ENCODE peak calls at places on chromosomes 6 and 20, in eight cellular contexts. J is left kidney; S is cardiac fibroblast; T is T-helper 1 cell; Y is Jurkat, Clone E6-1; W is aorta; H is nephron progenitor cell; Q is fibroblast of lung. F is an unnamed sample.

GRCh38 chr20:49278817-49279676 is 1.2 kb upstream of the ZNFX1 start:
- DNase-seq in J (no peak), S (peak), T (no peak), Y (no peak), W (no peak), H (peak), Q (no peak), F (peak)

GRCh38 chr6:41386594-41386993 is 51.2 kb downstream of the NCR2 start:
- DNase-seq in J (no peak), S (no peak), T (no peak), Y (no peak), W (no peak), H (no peak), Q (no peak), F (no peak)

GRCh38 chr20:51525241-51526104 is 17.0 kb downstream of the NFATC2 start:
- DNase-seq in J (no peak), S (no peak), T (no peak), Y (peak), W (no peak), H (no peak), Q (peak), F (no peak)

GRCh38 chr20:4533734-4534133 is 188.0 kb upstream of the PRND start:
- DNase-seq in J (no peak), S (no peak), T (no peak), Y (no peak), W (no peak), H (no peak), Q (no peak), F (no peak)

GRCh38 chr6:88455317-88455716 is 289.2 kb upstream of the CNR1 start:
- DNase-seq in J (no peak), S (no peak), T (no peak), Y (no peak), W (no peak), H (no peak), Q (no peak), F (no peak)

GRCh38 chr6:154848580-154848979 is 115.4 kb downstream of the SCAF8 start:
- DNase-seq in J (peak), S (peak), T (no peak), Y (no peak), W (no peak), H (no peak), Q (peak), F (peak)

GRCh38 chr6:8392569-8392968 is 42.8 kb downstream of the SLC35B3 start:
- DNase-seq in J (no peak), S (no peak), T (no peak), Y (peak), W (no peak), H (no peak), Q (no peak), F (peak)

GRCh38 chr20:51833326-51833725 is 31.0 kb upstream of the SALL4 start:
- DNase-seq in J (no peak), S (no peak), T (no peak), Y (no peak), W (no peak), H (no peak), Q (no peak), F (no peak)

GRCh38 chr6:145898376-145898775 is 65.8 kb downstream of the SHPRH start:
- DNase-seq in J (no peak), S (no peak), T (no peak), Y (no peak), W (no peak), H (no peak), Q (no peak), F (no peak)

GRCh38 chr6:131053546-131054240 is 9.4 kb downstream of the EPB41L2 start:
- DNase-seq in J (no peak), S (no peak), T (no peak), Y (no peak), W (no peak), H (no peak), Q (peak), F (no peak)

GRCh38 chr20:60115452-60115851 is 157.2 kb downstream of the CDH26 start:
- DNase-seq in J (no peak), S (no peak), T (no peak), Y (no peak), W (no peak), H (no peak), Q (no peak), F (no peak)

GRCh38 chr6:46734867-46735719 is at the start of gene PLA2G7:
- DNase-seq in J (peak), S (no peak), T (no peak), Y (no peak), W (peak), H (peak), Q (peak), F (peak)

GRCh38 chr20:61293951-61294350 is 41.9 kb downstream of the CDH4 start:
- DNase-seq in J (no peak), S (no peak), T (no peak), Y (no peak), W (no peak), H (no peak), Q (no peak), F (no peak)

GRCh38 chr20:51480507-51481270 is 61.8 kb downstream of the NFATC2 start:
- DNase-seq in J (no peak), S (no peak), T (no peak), Y (no peak), W (no peak), H (no peak), Q (no peak), F (no peak)

GRCh38 chr20:57586370-57586793 is 25.5 kb downstream of the PCK1 start:
- DNase-seq in J (peak), S (no peak), T (no peak), Y (no peak), W (peak), H (peak), Q (no peak), F (no peak)

GRCh38 chr20:5751856-5752255 is 1.7 kb downstream of the SHLD1 start:
- DNase-seq in J (no peak), S (peak), T (no peak), Y (no peak), W (no peak), H (no peak), Q (peak), F (no peak)

GRCh38 chr6:12047304-12047703 is 35.2 kb downstream of the HIVEP1 start:
- DNase-seq in J (no peak), S (no peak), T (no peak), Y (no peak), W (no peak), H (no peak), Q (no peak), F (no peak)

GRCh38 chr20:25071722-25072121 is 10.2 kb downstream of the VSX1 start:
- DNase-seq in J (no peak), S (no peak), T (no peak), Y (no peak), W (no peak), H (no peak), Q (no peak), F (no peak)

GRCh38 chr6:41021832-41022231 is 17.2 kb downstream of the UNC5CL start:
- DNase-seq in J (peak), S (peak), T (no peak), Y (no peak), W (no peak), H (no peak), Q (peak), F (no peak)

GRCh38 chr6:108736832-108737231 is 111.4 kb upstream of the ARMC2 start:
- DNase-seq in J (no peak), S (peak), T (no peak), Y (no peak), W (peak), H (no peak), Q (peak), F (no peak)

GRCh38 chr20:51862796-51863195 is 60.5 kb upstream of the SALL4 start:
- DNase-seq in J (no peak), S (no peak), T (no peak), Y (no peak), W (no peak), H (no peak), Q (peak), F (no peak)

F was measured in NCI-H1930.